ENCODE peak calls at places on chromosomes 13 and 19, in six cellular contexts. J is A549, W is OCI-LY7, D is foreskin keratinocyte, K is testis, X is upper lobe of right lung. U is an unnamed sample.

GRCh38 chr19:39342647-39343305 is 555 bp downstream of the SAMD4B start:
- DNase-seq in J (no peak), W (no peak), D (no peak), K (no peak), X (peak), U (no peak)

GRCh38 chr13:25494708-25495411 is 123.1 kb downstream of the ATP8A2 start:
- DNase-seq in J (no peak), W (no peak), D (no peak), K (no peak), X (no peak), U (no peak)

GRCh38 chr19:17620696-17621095 is 65.2 kb downstream of the COLGALT1 start:
- DNase-seq in J (no peak), W (no peak), D (no peak), K (no peak), X (no peak), U (no peak)

GRCh38 chr19:45955905-45956608 is 17.6 kb downstream of the NOVA2 start:
- DNase-seq in J (peak), W (no peak), D (peak), K (no peak), X (no peak), U (peak)

GRCh38 chr19:50510700-50511068 is 307 bp downstream of the JOSD2 start:
- DNase-seq in J (no peak), W (no peak), D (no peak), K (no peak), X (no peak), U (no peak)

GRCh38 chr19:18274303-18274775 is at the start of gene IQCN:
- DNase-seq in J (peak), W (no peak), D (peak), K (no peak), X (no peak), U (peak)

GRCh38 chr13:99059498-99060070 is 81.7 kb upstream of the DOCK9 start:
- DNase-seq in J (no peak), W (no peak), D (no peak), K (no peak), X (no peak), U (no peak)

GRCh38 chr13:29187584-29187983 is 367.4 kb downstream of the MTUS2 start:
- DNase-seq in J (no peak), W (no peak), D (no peak), K (no peak), X (no peak), U (no peak)

GRCh38 chr19:58338825-58339558 is 12.2 kb downstream of the ZSCAN22 start:
- DNase-seq in J (no peak), W (no peak), D (peak), K (no peak), X (no peak), U (no peak)

GRCh38 chr13:98004107-98004506 is 50.6 kb downstream of the IPO5 start:
- DNase-seq in J (no peak), W (no peak), D (no peak), K (no peak), X (no peak), U (no peak)

GRCh38 chr19:55350620-55351315 is 3.8 kb downstream of the COX6B2 start:
- DNase-seq in J (no peak), W (no peak), D (no peak), K (no peak), X (no peak), U (no peak)

GRCh38 chr13:22200469-22200868 is 529.6 kb downstream of the FGF9 start:
- DNase-seq in J (no peak), W (no peak), D (no peak), K (no peak), X (no peak), U (no peak)

GRCh38 chr13:39618546-39618945 is 15.6 kb upstream of the LHFPL6 start:
- DNase-seq in J (no peak), W (no peak), D (no peak), K (no peak), X (no peak), U (no peak)

GRCh38 chr13:78806457-78806856 is 147.5 kb upstream of the OBI1 start:
- DNase-seq in J (peak), W (no peak), D (no peak), K (no peak), X (no peak), U (no peak)
- H3K27ac ChIP-seq in J (no peak), W (no peak), D (no peak), K (no peak), X (no peak), U (no peak)

DNA sequence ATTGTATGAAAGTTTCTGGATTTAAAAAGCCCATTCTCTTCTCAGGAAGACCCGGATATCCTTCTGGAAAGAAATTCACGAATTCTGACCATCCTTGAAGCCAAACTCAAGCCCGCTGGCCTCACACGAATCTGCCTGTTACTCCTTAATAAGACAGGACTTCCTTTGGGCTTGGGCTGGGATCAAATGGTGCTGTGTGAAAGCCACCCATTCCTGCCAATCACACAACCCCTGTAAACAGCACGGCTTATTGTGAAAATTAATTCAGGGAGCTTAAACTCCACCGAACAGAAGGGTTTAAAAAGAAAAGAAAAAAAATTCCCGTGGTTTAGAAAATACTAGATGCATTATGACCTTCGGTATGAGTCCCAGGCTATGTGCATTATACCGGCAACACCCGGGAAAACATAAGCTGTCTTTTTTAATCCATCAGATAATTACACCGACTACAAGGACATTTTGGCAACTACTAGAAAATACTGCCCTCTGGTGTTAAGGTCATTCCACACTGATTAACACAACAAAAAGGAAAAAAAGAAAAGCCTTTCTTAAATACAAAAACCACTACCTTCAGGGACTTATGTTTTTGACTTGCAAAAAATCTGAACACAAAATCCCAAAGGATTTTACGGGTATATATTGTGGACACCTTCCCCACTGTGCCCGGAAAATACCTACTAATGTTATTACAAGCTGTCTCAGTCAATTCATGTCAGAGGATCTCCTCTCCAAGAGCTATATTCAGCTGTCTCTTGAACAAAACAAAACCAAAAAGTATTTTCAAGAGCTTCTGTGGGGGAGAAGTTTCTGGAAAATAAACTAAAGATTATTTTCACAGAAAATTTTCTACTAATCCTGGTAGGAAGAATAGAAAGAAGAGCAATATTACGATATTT is 76.0 kb upstream of the LSM14A start:
- DNase-seq in J (peak), W (peak), D (peak), K (no peak), X (no peak), U (peak)
- TF ChIP-seq CTCF in J (peak), W (peak), D (peak), K (peak), X (peak), U (peak)

DNA sequence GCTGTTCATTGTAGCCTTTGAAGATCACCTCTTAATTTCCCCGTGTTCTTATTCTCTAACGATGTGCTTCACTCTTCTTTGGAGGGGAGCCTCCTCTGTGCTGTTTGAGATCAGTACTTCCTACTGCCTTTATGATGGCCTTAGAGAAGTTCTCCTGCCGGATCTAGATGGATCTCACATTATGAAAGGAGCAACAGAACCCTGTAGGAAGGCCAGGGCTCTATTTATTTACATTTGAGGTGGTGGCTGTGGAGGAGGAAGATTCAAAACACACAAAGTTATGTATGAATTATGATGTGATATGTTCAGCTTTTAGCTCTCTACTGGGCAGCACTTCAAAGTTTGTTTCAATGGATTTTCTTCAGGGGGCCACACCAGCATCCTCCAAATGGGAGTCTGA is 322.3 kb downstream of the DLEU7 start:
- DNase-seq in J (no peak), W (peak), D (no peak), K (no peak), X (no peak), U (no peak)
- H3K27ac ChIP-seq in J (no peak), W (no peak), D (no peak), K (no peak), X (no peak), U (no peak)

GRCh38 chr13:77326905-77327604 is at the start of gene MYCBP2:
- DNase-seq in J (peak), W (peak), D (peak), K (peak), X (peak), U (peak)

GRCh38 chr13:77330009-77330471 is 3.1 kb upstream of the MYCBP2 start:
- DNase-seq in J (no peak), W (peak), D (peak), K (no peak), X (no peak), U (no peak)

GRCh38 chr13:77328819-77329132 is 1.9 kb upstream of the MYCBP2 start:
- DNase-seq in J (no peak), W (no peak), D (no peak), K (no peak), X (no peak), U (no peak)

GRCh38 chr13:77331421-77331820 is 4.5 kb upstream of the MYCBP2 start:
- DNase-seq in J (no peak), W (no peak), D (no peak), K (no peak), X (no peak), U (no peak)

DNA sequence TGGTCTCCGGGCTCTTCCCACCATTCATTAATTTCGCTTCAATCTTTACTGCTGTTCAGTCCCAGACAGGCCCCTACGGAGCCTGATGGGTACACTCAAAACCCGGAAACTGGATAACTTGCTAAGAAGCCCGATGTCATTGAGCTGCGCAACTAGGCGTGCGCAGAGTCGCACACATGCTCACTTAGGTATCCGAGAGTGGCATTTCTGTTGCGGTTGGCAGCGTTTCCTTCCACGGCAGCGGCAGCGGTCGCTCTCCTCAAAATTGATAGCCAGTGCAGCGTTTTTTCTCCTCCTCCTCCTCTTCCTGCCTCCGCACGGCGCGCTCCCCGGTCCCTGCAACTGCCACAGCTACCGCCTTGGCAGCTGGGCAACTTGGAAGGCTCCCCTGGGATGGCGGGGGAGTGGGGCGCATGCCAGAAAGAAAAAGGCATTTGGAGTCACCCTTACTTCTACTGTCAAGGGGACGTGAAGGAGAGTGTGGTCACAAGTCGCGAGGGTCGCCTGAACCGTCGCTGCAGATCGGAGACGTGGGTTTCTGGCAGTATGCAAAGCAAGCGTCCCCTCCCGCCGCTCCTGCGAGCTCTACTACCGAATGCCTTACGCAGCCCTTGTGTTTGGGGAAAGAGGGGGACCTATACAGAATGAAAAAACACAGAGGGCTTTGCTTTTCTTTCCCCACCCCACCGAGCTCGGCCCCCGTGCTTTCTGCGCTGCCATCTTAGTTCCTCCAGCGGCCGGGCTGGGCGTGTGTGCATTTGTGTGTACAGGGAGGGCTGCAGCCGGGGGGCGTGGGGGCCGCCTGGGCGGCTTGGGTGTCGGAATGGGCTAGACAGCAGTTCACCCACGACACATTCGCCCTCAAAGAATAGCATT is 2.5 kb upstream of the MYCBP2 start:
- DNase-seq in J (peak), W (peak), D (peak), K (peak), X (peak), U (peak)
- TF ChIP-seq CTCF in J (no peak), W (peak), D (no peak), K (no peak), X (no peak), U (no peak)

GRCh38 chr19:720691-721160 is 12.0 kb downstream of the PALM start:
- DNase-seq in J (no peak), W (no peak), D (no peak), K (peak), X (no peak), U (no peak)

GRCh38 chr19:719081-719512 is 10.4 kb downstream of the PALM start:
- DNase-seq in J (no peak), W (no peak), D (no peak), K (peak), X (no peak), U (no peak)

GRCh38 chr19:722553-723101 is 13.9 kb downstream of the PALM start:
- DNase-seq in J (no peak), W (peak), D (no peak), K (no peak), X (no peak), U (no peak)

GRCh38 chr19:718251-719024 is 9.7 kb downstream of the PALM start:
- DNase-seq in J (no peak), W (no peak), D (no peak), K (peak), X (no peak), U (no peak)

GRCh38 chr19:719636-720377 is 11.1 kb downstream of the PALM start:
- DNase-seq in J (no peak), W (no peak), D (no peak), K (peak), X (no peak), U (no peak)
- H3K27ac ChIP-seq in J (no peak), W (no peak), D (no peak), K (peak), X (peak), U (no peak)

GRCh38 chr19:5865772-5866171 is 4.6 kb downstream of the FUT5 start:
- DNase-seq in J (no peak), W (no peak), D (no peak), K (no peak), X (no peak), U (no peak)

GRCh38 chr19:5863030-5863665 is 7.2 kb downstream of the FUT5 start:
- DNase-seq in J (no peak), W (no peak), D (no peak), K (no peak), X (no peak), U (no peak)

GRCh38 chr19:5867201-5868136 is 2.9 kb downstream of the FUT5 start:
- DNase-seq in J (no peak), W (no peak), D (no peak), K (no peak), X (no peak), U (no peak)

GRCh38 chr19:5864013-5864720 is 6.2 kb downstream of the FUT5 start:
- DNase-seq in J (no peak), W (no peak), D (no peak), K (no peak), X (no peak), U (no peak)

GRCh38 chr19:5864725-5865486 is 5.4 kb downstream of the FUT5 start:
- DNase-seq in J (no peak), W (no peak), D (no peak), K (no peak), X (no peak), U (no peak)
- TF ChIP-seq CTCF in J (no peak), W (no peak), D (peak), K (peak), X (no peak), U (no peak)

DNA sequence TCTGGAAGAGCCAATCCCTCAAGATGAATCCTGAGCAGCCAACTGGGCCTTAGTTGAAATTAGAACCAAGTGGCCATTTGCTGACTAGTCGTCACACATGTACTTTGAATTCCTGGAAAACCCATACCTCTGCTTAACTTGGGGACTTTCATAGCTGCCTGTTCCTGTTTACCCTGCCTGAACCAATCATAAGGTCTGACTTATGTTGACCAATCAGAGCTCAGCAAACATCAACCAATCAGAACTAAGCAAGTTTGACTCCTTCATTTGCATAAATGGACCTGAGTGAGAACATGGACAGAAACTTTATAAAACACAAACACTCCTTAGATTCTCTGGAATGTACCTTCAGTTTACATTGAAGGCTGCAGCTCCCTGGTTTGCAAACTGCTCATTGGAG is 50.8 kb downstream of the LATS2 start:
- DNase-seq in J (peak), W (peak), D (no peak), K (no peak), X (no peak), U (peak)
- H3K27ac ChIP-seq in J (no peak), W (no peak), D (no peak), K (no peak), X (no peak), U (no peak)